ENCODE peak calls at places on chromosome 1, in six cellular contexts. H is tibial nerve, U is Peyer's patch, V is IMR-90, M is adrenal gland, Q is uterus. N is an unnamed sample.
A peak's percentile ranks its signal among the peaks of the same experiment; 100 is the strongest.

GRCh38 chr1:54615531-54616245 is 7.6 kb downstream of the FAM151A start:
- DNase-seq in H (no peak), U (peak; percentile 46), V (no peak), M (no peak), Q (no peak), N (no peak)

GRCh38 chr1:238955934-238956333 is 430.4 kb upstream of the CHRM3 start:
- DNase-seq in H (no peak), U (no peak), V (no peak), M (no peak), Q (no peak), N (no peak)

GRCh38 chr1:53073899-53074311 is 11.9 kb downstream of the PODN start:
- DNase-seq in H (peak; percentile 49), U (peak; percentile 49), V (no peak), M (peak; percentile 7), Q (peak; percentile 81), N (no peak)

GRCh38 chr1:17199267-17200044 is 5.5 kb upstream of the PADI1 start:
- DNase-seq in H (no peak), U (peak; percentile 28), V (peak; percentile 22), M (no peak), Q (no peak), N (no peak)

GRCh38 chr1:200805719-200806118 is 67.0 kb downstream of the CAMSAP2 start:
- DNase-seq in H (no peak), U (no peak), V (no peak), M (no peak), Q (no peak), N (no peak)

GRCh38 chr1:117646956-117647355 is 41.1 kb downstream of the TENT5C start:
- DNase-seq in H (no peak), U (no peak), V (no peak), M (no peak), Q (no peak), N (no peak)

GRCh38 chr1:31064685-31065309 is 720 bp downstream of the PUM1 start:
- DNase-seq in H (no peak), U (no peak), V (peak; percentile 17), M (no peak), Q (no peak), N (no peak)

GRCh38 chr1:159009704-159010361 is at the start of gene IFI16:
- DNase-seq in H (peak; percentile 74), U (no peak), V (peak; percentile 96), M (peak; percentile 80), Q (peak; percentile 49), N (peak; percentile 27)

GRCh38 chr1:38004284-38005101 is 821 bp downstream of the FHL3 start:
- DNase-seq in H (no peak), U (no peak), V (no peak), M (no peak), Q (no peak), N (no peak)

GRCh38 chr1:156508205-156508954 is 7.8 kb upstream of the MEF2D start:
- DNase-seq in H (peak; percentile 73), U (no peak), V (peak; percentile 80), M (peak; percentile 54), Q (peak; percentile 86), N (no peak)

GRCh38 chr1:17119744-17120482 is 662 bp upstream of the PADI2 start:
- DNase-seq in H (no peak), U (no peak), V (no peak), M (no peak), Q (no peak), N (no peak)

GRCh38 chr1:196502437-196502836 is 105.8 kb downstream of the KCNT2 start:
- DNase-seq in H (no peak), U (no peak), V (no peak), M (no peak), Q (no peak), N (no peak)

GRCh38 chr1:7644906-7645750 is 126.0 kb upstream of the VAMP3 start:
- DNase-seq in H (no peak), U (peak; percentile 68), V (peak; percentile 70), M (no peak), Q (no peak), N (peak; percentile 28)

GRCh38 chr1:3031401-3032221 is 10.3 kb downstream of the ACTRT2 start:
- DNase-seq in H (peak; percentile 38), U (peak; percentile 32), V (no peak), M (no peak), Q (no peak), N (no peak)

GRCh38 chr1:219931033-219931432 is 2.7 kb upstream of the SLC30A10 start:
- DNase-seq in H (no peak), U (no peak), V (no peak), M (no peak), Q (no peak), N (no peak)

GRCh38 chr1:219927298-219927955 is 930 bp downstream of the SLC30A10 start:
- DNase-seq in H (no peak), U (no peak), V (no peak), M (no peak), Q (no peak), N (no peak)

GRCh38 chr1:219926363-219926998 is 1.9 kb downstream of the SLC30A10 start:
- DNase-seq in H (no peak), U (no peak), V (no peak), M (no peak), Q (no peak), N (no peak)

GRCh38 chr1:219928791-219929118 is 398 bp upstream of the SLC30A10 start:
- DNase-seq in H (no peak), U (no peak), V (no peak), M (no peak), Q (no peak), N (no peak)

DNA sequence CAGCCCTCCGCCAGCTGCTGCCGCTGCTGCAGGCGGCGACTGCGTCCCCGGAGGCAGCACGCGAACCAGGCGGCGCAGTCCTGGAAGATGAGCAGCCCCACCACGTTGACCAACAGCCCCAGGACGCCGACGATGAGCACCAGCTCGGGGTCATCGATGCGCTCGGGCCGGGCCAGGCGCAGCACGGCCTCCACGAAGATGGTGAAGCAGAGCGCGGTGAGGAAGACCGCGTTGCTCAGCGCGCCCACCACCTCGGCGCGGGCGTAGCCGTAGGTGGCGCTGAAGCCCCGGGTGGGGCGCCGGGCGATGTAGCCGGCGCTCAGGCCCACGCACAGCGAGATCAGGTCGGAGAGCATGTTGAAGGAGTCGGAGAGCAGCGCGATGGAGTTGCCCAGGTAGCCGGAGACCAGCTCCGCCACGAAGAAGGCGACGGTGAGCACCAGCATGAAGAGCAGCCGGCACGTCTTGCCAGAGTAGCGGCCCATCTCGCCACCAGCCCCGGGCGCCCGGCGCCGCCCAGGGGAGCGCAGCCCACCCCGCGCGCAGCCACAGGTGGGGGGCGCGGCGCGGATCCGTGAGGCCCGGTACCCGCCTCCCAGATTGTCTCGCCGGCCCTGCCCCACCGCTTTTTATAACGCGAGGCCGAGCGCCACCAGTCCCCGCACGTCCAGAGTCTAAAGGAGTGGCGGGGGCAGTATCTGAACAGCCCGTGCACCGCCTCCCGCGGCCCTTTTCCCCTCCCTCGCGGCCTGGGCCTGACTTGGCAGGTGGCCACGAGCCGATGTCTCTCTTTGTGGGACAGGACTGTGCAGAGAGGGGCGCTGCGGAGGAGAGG is at the start of gene SLC30A10:
- DNase-seq in H (no peak), U (peak; percentile 85), V (no peak), M (peak; percentile 24), Q (no peak), N (no peak)
- TF ChIP-seq POLR2A in H (no peak), U (peak; percentile 81), V (no peak), M (no peak), Q (no peak), N (no peak)

DNA sequence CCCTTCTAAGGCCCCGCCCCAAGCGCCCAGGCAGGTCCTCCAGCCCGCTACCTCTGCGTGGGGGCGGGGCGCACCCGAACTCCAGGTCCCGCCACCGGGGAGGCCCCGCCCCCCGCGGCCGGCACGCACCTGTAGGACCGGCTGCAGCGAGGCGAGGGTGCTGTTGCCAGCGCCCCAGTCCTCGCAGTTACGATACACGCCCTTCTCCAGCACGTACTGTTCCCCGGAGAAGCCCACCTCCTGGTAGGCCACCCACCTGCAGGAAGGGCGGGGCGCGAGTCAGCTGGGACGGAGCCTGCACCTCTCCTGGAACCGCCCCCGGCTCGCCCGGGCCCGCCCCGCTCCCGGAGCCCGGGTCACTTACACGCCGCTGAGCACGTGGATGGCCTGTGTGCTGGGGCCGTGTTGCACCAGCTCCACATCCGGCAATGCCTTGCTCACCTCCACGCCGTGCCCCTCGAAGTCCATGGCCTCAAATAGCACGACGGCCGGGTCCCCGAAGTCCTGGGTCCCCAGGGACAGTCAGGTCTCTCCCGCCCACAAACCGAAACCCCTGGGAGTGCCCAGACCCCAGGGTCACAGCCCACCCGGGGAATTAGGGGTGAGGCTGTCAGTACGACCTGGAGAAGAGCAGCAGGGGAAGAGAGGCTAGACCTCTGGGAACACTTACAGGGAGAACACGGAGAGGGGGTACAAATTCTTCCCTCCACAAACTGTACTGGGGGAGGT is 17.3 kb downstream of the CRYBG2 start:
- DNase-seq in H (peak; percentile 45), U (peak; percentile 96), V (no peak), M (peak; percentile 75), Q (no peak), N (peak; percentile 53)
- TF ChIP-seq POLR2A in H (no peak), U (no peak), V (no peak), M (no peak), Q (no peak), N (no peak)

DNA sequence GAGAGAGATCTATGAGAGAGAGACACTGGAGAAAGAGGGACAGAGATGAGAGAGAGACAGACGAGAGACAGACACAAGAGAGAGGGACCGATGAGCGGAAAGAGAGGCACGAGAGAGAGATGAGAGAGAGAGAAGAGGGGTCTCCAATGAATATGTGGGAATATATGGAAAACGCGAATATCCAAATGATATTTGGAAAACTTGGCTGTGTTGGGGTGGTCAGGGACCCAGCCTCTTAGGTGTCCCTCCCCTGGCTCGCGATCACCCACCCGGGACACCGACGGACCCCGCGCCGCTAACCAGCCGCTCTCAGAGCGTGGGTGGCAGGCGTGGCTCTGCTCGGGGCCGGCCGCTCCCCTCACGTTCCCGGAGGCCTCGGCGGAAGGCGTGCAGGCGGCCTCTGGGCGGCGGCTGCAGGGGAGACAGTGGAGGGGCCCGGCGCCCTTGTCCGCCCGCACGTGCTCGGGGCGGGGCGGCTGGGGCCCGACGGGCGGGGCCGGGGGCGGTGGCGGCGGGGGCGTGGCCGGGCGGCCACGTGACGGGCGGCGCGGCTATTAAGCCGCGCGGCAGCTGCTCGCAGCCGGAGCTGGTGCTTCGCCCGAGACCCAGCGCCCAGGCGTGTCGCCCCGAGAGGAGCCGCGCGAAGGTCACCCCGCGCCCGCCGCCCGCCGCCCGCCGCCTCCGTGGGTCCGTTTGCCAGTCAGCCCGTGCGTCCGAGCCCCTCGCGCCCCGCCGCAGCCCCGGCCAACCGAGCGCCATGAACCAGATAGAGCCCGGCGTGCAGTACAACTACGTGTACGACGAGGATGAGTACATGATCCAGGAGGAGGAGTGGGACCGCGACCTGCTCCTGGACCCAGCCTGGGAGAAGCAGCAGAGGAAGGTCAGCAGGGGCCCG is at the start of gene ACTN2:
- DNase-seq in H (no peak), U (peak; percentile 72), V (no peak), M (peak; percentile 27), Q (peak; percentile 54), N (no peak)
- TF ChIP-seq POLR2A in H (no peak), U (no peak), V (no peak), M (no peak), Q (peak; percentile 24), N (no peak)

DNA sequence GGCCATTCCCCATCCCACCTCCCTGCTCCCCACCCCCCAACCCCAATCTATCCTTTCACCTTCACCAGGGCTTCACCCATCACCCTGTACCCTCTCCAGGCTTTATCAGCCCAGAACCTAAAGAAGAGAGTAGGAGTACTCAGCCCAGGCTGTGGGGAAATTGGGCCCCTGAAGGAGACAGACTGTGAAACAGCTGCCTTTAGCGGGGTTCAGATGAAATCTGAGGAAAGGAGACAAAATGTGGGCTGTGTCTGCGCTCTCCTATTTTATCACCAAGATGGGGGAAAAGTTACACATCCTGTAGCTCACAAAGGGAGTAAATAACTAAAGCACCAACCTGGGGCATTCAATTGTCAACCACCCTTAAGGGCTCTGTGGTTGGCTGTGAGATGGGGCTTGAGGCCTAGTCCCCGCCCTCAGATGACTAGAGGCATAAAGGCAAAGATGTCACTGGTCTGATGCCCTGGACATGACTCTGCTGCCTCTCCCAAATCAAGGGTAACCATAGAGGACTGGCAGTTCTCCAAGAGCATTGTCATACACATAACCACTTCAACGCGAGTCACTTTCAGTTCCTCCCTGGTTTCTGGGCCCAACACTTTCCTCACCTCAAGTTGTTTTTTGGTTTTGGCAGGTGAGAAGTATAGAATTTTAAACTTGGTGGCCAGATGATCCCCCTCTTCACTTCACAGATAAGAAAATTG is 30.0 kb downstream of the SLC27A3 start:
- DNase-seq in H (peak; percentile 82), U (no peak), V (peak; percentile 92), M (peak; percentile 81), Q (no peak), N (peak; percentile 81)
- TF ChIP-seq POLR2A in H (no peak), U (no peak), V (no peak), M (no peak), Q (no peak), N (no peak)

N was measured in H54.